ENCODE peak calls at places on chromosomes 13 and 19, in four cellular contexts. S is PC-3, T is neural progenitor cell, X is cardiac muscle cell. O is an unnamed sample.
A peak's percentile ranks its signal among the peaks of the same experiment; 100 is the strongest.

GRCh38 chr19:7862413-7862951 is 11.7 kb downstream of the PRR36 start:
- DNase-seq in T (peak; percentile 96), S (no peak), X (peak; percentile 95), O (peak; percentile 85)

GRCh38 chr13:100513987-100514670 is 74.5 kb downstream of the GGACT start:
- DNase-seq in X (no peak), T (no peak), S (peak; percentile 9), O (no peak)

GRCh38 chr13:97223711-97224461 is 1.8 kb downstream of the MBNL2 start:
- DNase-seq in T (peak; percentile 42), S (peak; percentile 72), X (peak; percentile 55), O (no peak)

GRCh38 chr13:23516706-23517105 is 53.5 kb upstream of the TNFRSF19 start:
- DNase-seq in X (no peak), S (no peak), T (no peak), O (no peak)

GRCh38 chr13:114007566-114007965 is 33.7 kb upstream of the C13orf46 start:
- DNase-seq in T (no peak), X (no peak), S (no peak), O (peak; percentile 1)

GRCh38 chr19:35936738-35937268 is 629 bp downstream of the LRFN3 start:
- DNase-seq in T (no peak), S (no peak), X (no peak), O (no peak)

GRCh38 chr19:15466851-15467733 is 2.7 kb upstream of the RASAL3 start:
- DNase-seq in S (peak; percentile 89), T (no peak), X (no peak), O (no peak)

GRCh38 chr13:23212621-23213020 is 31.8 kb downstream of the SGCG start:
- DNase-seq in S (no peak), T (no peak), X (peak; percentile 9), O (no peak)

GRCh38 chr13:93660664-93661063 is 434.1 kb downstream of the GPC6 start:
- DNase-seq in T (no peak), S (no peak), X (no peak), O (no peak)

GRCh38 chr13:34011552-34012085 is 193.7 kb downstream of the RFC3 start:
- DNase-seq in X (peak; percentile 11), S (no peak), T (peak; percentile 12), O (peak; percentile 71)

GRCh38 chr19:3405261-3405653 is 38.9 kb downstream of the NFIC start:
- DNase-seq in T (no peak), X (no peak), S (no peak), O (no peak)
- H3K4me3 ChIP-seq in T (no peak overlapping the region), X (no peak overlapping the region), S (no peak overlapping the region), O (no peak overlapping the region)

GRCh38 chr19:55645512-55645881 is 2.0 kb downstream of the ZNF581 start:
- DNase-seq in S (no peak), T (no peak), X (no peak), O (no peak)
- H3K4me1 ChIP-seq in S (peaks cover 40% of the 10 kb centered on the region), T (peaks cover 32% of the 10 kb centered on the region), X (peaks cover 19% of the 10 kb centered on the region), O (peaks cover 3% of the 10 kb centered on the region)

GRCh38 chr19:49589391-49589790 is 1.6 kb upstream of the PRR12 start:
- DNase-seq in S (no peak), X (no peak), T (no peak), O (no peak)

GRCh38 chr19:49591731-49592485 is 926 bp downstream of the PRR12 start:
- DNase-seq in S (peak; percentile 57), T (peak; percentile 71), X (peak; percentile 49), O (no peak)

GRCh38 chr19:49590971-49591730 is at the start of gene PRR12:
- DNase-seq in X (peak; percentile 72), T (peak; percentile 88), S (peak; percentile 70), O (peak; percentile 71)

GRCh38 chr19:49588370-49589122 is 2.4 kb upstream of the PRR12 start:
- DNase-seq in T (no peak), S (no peak), X (no peak), O (no peak)

DNA sequence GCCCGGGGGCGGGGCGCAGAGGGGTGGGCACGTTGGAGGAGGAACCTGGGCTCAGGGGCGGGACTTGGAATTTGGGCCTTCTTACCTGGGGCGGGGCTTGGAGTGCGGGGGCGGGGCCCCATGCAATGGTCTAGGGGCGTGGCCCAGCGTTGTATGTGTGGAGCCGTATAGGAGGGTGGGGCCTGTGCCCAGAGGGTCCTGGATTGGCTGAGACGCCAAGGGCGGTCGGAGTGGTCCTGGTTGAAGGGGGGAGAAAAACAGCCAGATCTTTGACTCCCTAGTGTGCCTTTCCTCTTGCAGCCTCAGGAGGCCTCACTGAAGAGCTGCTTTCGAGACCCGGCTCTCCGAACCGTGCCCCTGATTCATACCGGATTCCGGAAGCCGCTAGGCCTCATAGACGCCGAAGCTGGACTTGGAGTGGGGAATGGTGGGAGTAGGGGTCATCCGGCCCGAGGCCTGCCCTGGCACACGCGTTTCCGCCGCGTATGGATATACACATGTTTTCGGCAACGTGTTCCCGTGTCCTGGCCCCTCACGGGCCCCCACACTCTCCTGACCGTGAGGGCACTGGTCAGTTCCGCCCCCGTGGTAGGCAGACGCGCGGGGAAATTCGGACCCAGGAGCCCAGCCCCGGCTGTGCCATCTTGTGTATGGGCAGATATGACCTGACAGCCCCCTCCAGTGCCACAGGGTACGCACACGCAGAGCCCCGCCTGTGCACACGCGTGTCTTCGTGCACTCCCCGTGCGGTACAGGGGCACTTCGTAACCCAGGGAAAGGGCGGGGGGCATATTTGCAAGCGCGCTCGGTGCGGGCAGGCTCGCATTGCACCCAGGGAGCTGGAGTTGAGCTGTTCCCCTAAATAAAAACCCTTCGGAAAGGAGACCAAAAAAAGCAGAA is 661 bp upstream of the PRR12 start:
- DNase-seq in X (peak; percentile 97), T (peak; percentile 99), S (peak; percentile 99), O (peak; percentile 99)
- TF ChIP-seq CTCF in X (peak; percentile 6), T (no peak), S (no peak), O (no peak)

GRCh38 chr19:3048190-3048533 is 14.1 kb downstream of the TLE5 start:
- DNase-seq in S (no peak), T (no peak), X (no peak), O (no peak)
- H3K4me3 ChIP-seq in S (no peak overlapping the region), T (no peak overlapping the region), X (peak overlapping the region; percentile 41), O (no peak overlapping the region)

DNA sequence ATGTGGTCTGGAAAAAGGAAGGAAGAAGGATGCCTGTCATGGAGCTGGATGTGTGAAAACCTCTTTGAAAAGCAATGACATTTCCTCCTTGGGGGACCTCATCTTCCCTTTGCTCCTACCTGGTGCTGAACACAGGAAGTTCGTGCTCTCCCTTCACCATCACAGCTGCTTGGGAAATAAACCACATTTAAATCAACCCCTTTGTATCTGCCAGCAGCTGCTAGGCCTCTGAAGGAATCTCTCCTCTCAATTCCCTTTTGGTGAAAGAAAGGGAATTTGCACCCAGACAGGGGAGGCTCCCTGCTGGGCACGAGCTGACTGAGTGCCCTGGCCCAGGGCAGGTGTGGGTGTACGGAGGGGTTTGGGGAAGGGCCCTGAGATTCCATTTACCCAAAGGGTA is 437.7 kb downstream of the TSHZ3 start:
- DNase-seq in X (no peak), S (no peak), T (no peak), O (no peak)
- H3K4me1 ChIP-seq in X (no peaks in the 10 kb centered on the region), S (no peaks in the 10 kb centered on the region), T (peaks cover 15% of the 10 kb centered on the region), O (no peaks in the 10 kb centered on the region)

DNA sequence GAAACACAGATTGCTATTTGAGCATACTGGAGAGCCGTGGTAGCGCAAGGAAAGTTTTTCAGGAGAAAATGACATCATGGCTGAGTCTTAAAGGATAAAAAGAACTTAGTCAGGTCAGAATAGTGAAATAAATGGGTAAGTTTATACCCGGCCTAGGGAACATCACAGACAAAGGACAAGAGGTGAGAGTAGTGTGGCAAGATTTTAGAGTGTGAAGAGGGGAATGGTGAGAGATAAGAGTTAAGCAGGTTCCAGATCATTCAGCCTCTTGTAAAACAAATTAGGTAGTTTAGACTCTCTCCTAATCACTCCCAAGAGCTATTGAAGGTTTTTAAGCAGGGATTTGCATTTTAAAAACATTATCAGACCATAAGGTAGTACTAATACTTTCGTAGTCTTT is 116.0 kb upstream of the MAB21L1 start:
- DNase-seq in T (no peak), S (no peak), X (no peak), O (no peak)
- TF ChIP-seq CTCF in T (no peak), S (no peak), X (no peak), O (no peak)

GRCh38 chr19:12880551-12881171 is 588 bp downstream of the DNASE2 start:
- DNase-seq in S (peak; percentile 25), T (peak; percentile 69), X (peak; percentile 61), O (no peak)
- H3K4me3 ChIP-seq in S (peak overlapping the region; percentile 93), T (peak overlapping the region; percentile 64), X (peak overlapping the region; percentile 47), O (no peak overlapping the region)

GRCh38 chr19:16834747-16835146 is 5.5 kb downstream of the SIN3B start:
- DNase-seq in S (peak; percentile 54), T (no peak), X (no peak), O (no peak)
- H3K4me1 ChIP-seq in S (peaks cover 19% of the 10 kb centered on the region), T (peaks cover 8% of the 10 kb centered on the region), X (no peaks in the 10 kb centered on the region), O (no peaks in the 10 kb centered on the region)

DNA sequence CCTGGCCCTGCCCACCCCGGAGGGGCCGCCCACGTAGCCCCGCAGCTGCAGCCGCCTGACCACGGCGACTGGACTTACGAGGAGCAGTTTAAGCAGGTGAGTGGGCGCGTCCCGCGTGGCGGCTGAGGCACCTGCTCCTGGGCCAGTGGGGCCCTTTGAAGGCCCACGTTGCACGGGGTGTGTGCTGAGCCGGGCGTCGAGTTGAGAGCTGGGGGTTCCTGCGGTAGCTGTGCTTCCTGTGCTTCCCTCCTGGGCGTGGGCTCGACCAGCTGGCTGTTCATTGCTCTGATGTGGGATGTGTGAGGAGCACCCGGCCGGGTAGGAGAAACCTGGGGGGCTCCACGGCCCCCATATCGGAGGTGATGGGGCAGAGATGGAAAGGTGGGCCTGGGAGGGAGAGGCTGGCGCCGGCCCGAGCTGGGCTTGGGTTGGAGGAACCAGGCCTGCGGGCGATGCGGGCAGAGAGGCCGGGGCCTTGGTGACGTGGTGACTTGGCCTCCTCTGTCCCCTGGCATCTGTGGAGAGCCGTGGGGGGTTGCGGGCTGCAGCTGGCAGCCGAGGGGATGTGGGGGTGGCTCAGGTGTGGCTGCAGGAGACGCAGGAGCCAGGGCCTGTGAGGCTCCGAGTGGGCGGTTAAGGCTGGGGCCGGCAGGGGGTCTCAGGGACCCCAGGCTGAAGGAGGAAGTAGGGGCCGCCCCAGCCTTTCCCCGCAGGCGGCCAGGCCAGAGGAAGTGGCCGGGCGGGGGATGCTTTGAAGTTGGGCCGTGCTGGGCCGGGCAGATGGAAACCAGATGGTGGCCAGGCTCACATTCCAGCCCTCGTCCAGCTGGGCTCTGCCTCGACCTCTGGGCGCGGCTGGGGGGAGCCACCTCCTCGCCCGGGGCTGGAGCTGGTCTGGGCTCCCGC is 7.1 kb downstream of the ARID3A start:
- DNase-seq in T (peak; percentile 54), S (no peak), X (peak; percentile 71), O (peak; percentile 51)
- TF ChIP-seq CTCF in T (no peak), S (no peak), X (no peak), O (no peak)